ENCODE peak calls at places on chromosomes 16 and 17, in six cellular contexts. One of them, this sample, is unnamed.

GRCh38 chr17:35788504-35788998 is 6.9 kb downstream of the MMP28 start:
- DNase-seq in gastrocnemius medialis: no peak
- DNase-seq in prostate gland: no peak
- DNase-seq in ovary: no peak
- DNase-seq in HCT116: no peak
- DNase-seq in right lobe of liver: no peak
- DNase-seq in this sample: no peak

GRCh38 chr16:72285324-72285723 is 113.4 kb upstream of the PMFBP1 start:
- DNase-seq in gastrocnemius medialis: no peak
- DNase-seq in ovary: no peak
- DNase-seq in HCT116: no peak
- DNase-seq in prostate gland: no peak
- DNase-seq in right lobe of liver: no peak
- DNase-seq in this sample: no peak

GRCh38 chr16:14667347-14668266 is 26.5 kb downstream of the PLA2G10 start:
- DNase-seq in right lobe of liver: no peak
- DNase-seq in prostate gland: no peak
- DNase-seq in gastrocnemius medialis: no peak
- DNase-seq in ovary: no peak
- DNase-seq in HCT116: no peak
- DNase-seq in this sample: no peak

GRCh38 chr17:47188266-47188665 is 829 bp downstream of the CDC27 start:
- DNase-seq in right lobe of liver: no peak
- DNase-seq in gastrocnemius medialis: no peak
- DNase-seq in HCT116: no peak
- DNase-seq in ovary: no peak
- DNase-seq in prostate gland: no peak
- DNase-seq in this sample: no peak

GRCh38 chr16:89482087-89482823 is 8.1 kb downstream of the ANKRD11 start:
- DNase-seq in right lobe of liver: no peak
- DNase-seq in ovary: no peak
- DNase-seq in HCT116: no peak
- DNase-seq in gastrocnemius medialis: no peak
- DNase-seq in prostate gland: no peak
- DNase-seq in this sample: no peak

GRCh38 chr17:79616801-79617200 is 6.0 kb upstream of the RBFOX3 start:
- DNase-seq in prostate gland: no peak
- DNase-seq in ovary: no peak
- DNase-seq in HCT116: no peak
- DNase-seq in right lobe of liver: peak; percentile 37
- DNase-seq in gastrocnemius medialis: no peak
- DNase-seq in this sample: no peak

GRCh38 chr16:70689970-70690905 is 4.4 kb upstream of the MTSS2 start:
- DNase-seq in gastrocnemius medialis: peak; percentile 77
- DNase-seq in ovary: no peak
- DNase-seq in prostate gland: no peak
- DNase-seq in right lobe of liver: peak; percentile 50
- DNase-seq in HCT116: no peak
- DNase-seq in this sample: no peak

GRCh38 chr17:1574697-1575471 is 12.3 kb upstream of the PITPNA start:
- DNase-seq in ovary: no peak
- DNase-seq in prostate gland: no peak
- DNase-seq in HCT116: no peak
- DNase-seq in right lobe of liver: no peak
- DNase-seq in gastrocnemius medialis: no peak
- DNase-seq in this sample: no peak

GRCh38 chr16:11201498-11202259 is 54.3 kb downstream of the SOCS1 start:
- DNase-seq in ovary: no peak
- DNase-seq in prostate gland: no peak
- DNase-seq in right lobe of liver: no peak
- DNase-seq in HCT116: peak; percentile 86
- DNase-seq in gastrocnemius medialis: no peak
- DNase-seq in this sample: no peak

GRCh38 chr17:66300956-66301355 is 1.5 kb upstream of the PRKCA start:
- DNase-seq in gastrocnemius medialis: no peak
- DNase-seq in ovary: no peak
- DNase-seq in right lobe of liver: no peak
- DNase-seq in prostate gland: no peak
- DNase-seq in HCT116: no peak
- DNase-seq in this sample: no peak

GRCh38 chr16:87351320-87351698 is 32.3 kb downstream of the FBXO31 start:
- DNase-seq in ovary: no peak
- DNase-seq in HCT116: no peak
- DNase-seq in gastrocnemius medialis: no peak
- DNase-seq in prostate gland: no peak
- DNase-seq in right lobe of liver: no peak
- DNase-seq in this sample: no peak
- H3K27ac ChIP-seq in ovary: no peak overlapping the region
- H3K27ac ChIP-seq in HCT116: no peak overlapping the region
- H3K27ac ChIP-seq in gastrocnemius medialis: peak overlapping the region; percentile 76
- H3K27ac ChIP-seq in prostate gland: no peak overlapping the region
- H3K27ac ChIP-seq in right lobe of liver: no peak overlapping the region
- H3K27ac ChIP-seq in this sample: no peak overlapping the region

DNA sequence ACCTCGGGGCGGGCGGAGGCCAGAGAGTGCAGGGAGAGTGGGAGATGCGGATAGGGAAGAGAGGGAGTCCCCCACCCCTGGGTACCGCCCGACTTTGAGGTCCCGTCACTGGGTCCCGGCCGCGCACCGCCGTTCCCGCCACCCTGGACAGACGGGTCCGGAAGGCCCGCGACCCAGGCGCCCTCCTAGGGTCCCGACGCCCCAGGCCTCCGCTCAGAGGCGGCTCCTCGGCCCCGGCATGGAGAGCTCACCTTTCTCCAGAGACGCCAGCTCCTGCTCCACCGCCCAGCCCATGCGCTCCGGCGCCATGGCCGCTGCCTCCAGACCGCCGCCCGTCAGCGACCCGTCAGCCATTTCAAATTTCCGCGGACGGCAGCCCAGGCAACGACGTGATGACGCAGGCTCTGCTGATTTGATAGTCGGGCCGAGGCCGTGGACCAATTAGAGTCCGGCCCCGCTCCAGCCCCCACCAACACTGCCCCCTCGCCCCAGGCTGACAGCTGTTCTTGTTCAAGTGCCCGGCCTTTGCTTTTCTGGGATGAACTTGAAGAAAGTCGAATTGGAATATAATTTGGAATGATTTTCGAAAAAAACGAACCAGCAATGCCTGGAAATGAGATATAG is at the start of gene SHCBP1:
- DNase-seq in ovary: peak; percentile 75
- DNase-seq in gastrocnemius medialis: peak; percentile 69
- DNase-seq in HCT116: peak; percentile 64
- DNase-seq in prostate gland: peak; percentile 46
- DNase-seq in right lobe of liver: peak; percentile 81
- DNase-seq in this sample: peak; percentile 73
- TF ChIP-seq POLR2A in ovary: no peak
- TF ChIP-seq POLR2A in gastrocnemius medialis: no peak
- TF ChIP-seq POLR2A in HCT116: peak; percentile 41
- TF ChIP-seq POLR2A in prostate gland: no peak
- TF ChIP-seq POLR2A in right lobe of liver: no peak
- TF ChIP-seq POLR2A in this sample: no peak

GRCh38 chr17:2893422-2893914 is 97.2 kb downstream of the RAP1GAP2 start:
- DNase-seq in right lobe of liver: no peak
- DNase-seq in HCT116: peak; percentile 90
- DNase-seq in prostate gland: no peak
- DNase-seq in ovary: no peak
- DNase-seq in gastrocnemius medialis: no peak
- DNase-seq in this sample: no peak
- H3K27ac ChIP-seq in right lobe of liver: no peak overlapping the region
- H3K27ac ChIP-seq in HCT116: peak overlapping the region; percentile 24
- H3K27ac ChIP-seq in prostate gland: no peak overlapping the region
- H3K27ac ChIP-seq in ovary: no peak overlapping the region
- H3K27ac ChIP-seq in gastrocnemius medialis: no peak overlapping the region
- H3K27ac ChIP-seq in this sample: no peak overlapping the region

DNA sequence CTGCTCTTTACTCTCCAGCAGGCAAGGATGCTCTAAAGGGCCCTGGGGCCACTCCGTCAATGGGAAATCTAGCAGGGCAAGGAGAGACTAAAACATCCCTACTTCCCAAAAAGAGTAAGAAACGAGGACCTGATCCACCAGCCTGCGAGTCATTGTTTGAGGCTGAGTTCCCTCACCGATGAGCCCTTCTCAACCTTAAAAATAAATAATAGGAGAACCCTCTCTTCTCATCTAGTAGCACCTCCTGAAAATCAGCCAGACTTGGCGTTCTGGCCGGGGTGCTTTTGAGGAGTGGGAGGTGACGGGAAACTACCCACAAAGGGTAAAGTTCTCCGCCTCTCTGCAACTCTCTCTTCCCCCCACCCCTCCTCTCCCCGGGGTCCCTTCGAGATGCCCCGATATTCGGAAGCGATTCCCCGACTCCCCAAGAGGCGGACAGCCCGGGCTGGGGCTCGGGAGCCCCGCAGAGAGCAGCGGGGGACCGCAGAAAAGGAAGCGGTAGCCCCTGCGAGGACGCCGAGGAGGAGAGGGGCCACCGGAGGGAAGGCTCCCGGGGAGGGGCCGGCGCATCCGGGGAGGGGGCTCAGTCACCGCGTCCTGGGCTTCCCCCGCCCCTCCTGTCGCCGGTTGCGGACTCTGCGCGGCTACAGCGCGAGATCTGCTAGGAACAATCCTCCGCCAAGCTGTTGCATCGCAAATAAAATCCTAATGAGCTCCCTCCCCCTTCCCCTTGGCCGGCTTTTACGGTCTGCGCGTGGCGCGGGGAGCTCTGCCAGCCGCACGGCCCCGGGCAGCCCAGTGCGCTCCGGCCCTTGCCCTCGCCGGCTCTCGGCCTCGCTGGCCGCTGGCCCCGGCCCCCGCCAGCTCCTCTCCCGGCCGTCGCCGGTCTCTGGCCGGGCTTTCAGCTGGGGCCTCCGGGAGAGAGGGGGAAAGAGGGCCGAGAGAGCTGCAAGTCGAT is 1.3 kb downstream of the HOXB9 start:
- DNase-seq in ovary: no peak
- DNase-seq in right lobe of liver: no peak
- DNase-seq in HCT116: no peak
- DNase-seq in prostate gland: no peak
- DNase-seq in gastrocnemius medialis: no peak
- DNase-seq in this sample: no peak
- TF ChIP-seq POLR2A in ovary: no peak
- TF ChIP-seq POLR2A in right lobe of liver: no peak
- TF ChIP-seq POLR2A in HCT116: no peak
- TF ChIP-seq POLR2A in prostate gland: no peak
- TF ChIP-seq POLR2A in gastrocnemius medialis: no peak
- TF ChIP-seq POLR2A in this sample: no peak

This sample was measured in uterus.